ENCODE peak calls at places on chromosomes 5 and 9, in four cellular contexts. O is neural progenitor cell, C is lower lobe of right lung, A is MM.1S. Q is an unnamed sample.

GRCh38 chr5:78269088-78269703 is 25.3 kb downstream of the AP3B1 start:
- DNase-seq in O (no peak), C (no peak), A (peak), Q (no peak)

GRCh38 chr5:89265511-89266169 is 382.7 kb upstream of the MEF2C start:
- DNase-seq in O (no peak), C (no peak), A (no peak), Q (no peak)

GRCh38 chr9:137725598-137725997 is 106.8 kb downstream of the EHMT1 start:
- DNase-seq in O (no peak), C (no peak), A (no peak), Q (no peak)

GRCh38 chr9:91783411-91783810 is 166.6 kb downstream of the ROR2 start:
- DNase-seq in O (no peak), C (no peak), A (no peak), Q (no peak)

GRCh38 chr9:107711528-107711927 is 222.0 kb upstream of the KLF4 start:
- DNase-seq in O (no peak), C (no peak), A (no peak), Q (no peak)

GRCh38 chr5:81265101-81265500 is 32.0 kb downstream of the CKMT2 start:
- DNase-seq in O (no peak), C (no peak), A (no peak), Q (no peak)

GRCh38 chr5:73673161-73673591 is 47.2 kb downstream of the ARHGEF28 start:
- DNase-seq in O (no peak), C (no peak), A (no peak), Q (no peak)

GRCh38 chr5:73218552-73219171 is 45.7 kb downstream of the TMEM174 start:
- DNase-seq in O (peak), C (no peak), A (no peak), Q (no peak)

GRCh38 chr5:122458278-122458872 is 146.3 kb downstream of the SNCAIP start:
- DNase-seq in O (peak), C (no peak), A (peak), Q (no peak)

GRCh38 chr9:85045271-85045670 is 375.7 kb downstream of the NTRK2 start:
- DNase-seq in O (no peak), C (no peak), A (no peak), Q (no peak)

GRCh38 chr9:22446950-22447606 is 454 bp downstream of the DMRTA1 start:
- DNase-seq in O (peak), C (peak), A (peak), Q (peak)

GRCh38 chr9:112086627-112087026 is 88.5 kb downstream of the SUSD1 start:
- DNase-seq in O (peak), C (no peak), A (no peak), Q (no peak)

GRCh38 chr5:79844571-79844970 is 146.5 kb downstream of the MTX3 start:
- DNase-seq in O (no peak), C (no peak), A (no peak), Q (no peak)

GRCh38 chr9:111969061-111969460 is 72.4 kb downstream of the UGCG start:
- DNase-seq in O (no peak), C (no peak), A (no peak), Q (no peak)

GRCh38 chr5:149127394-149127955 is 13.8 kb upstream of the ABLIM3 start:
- DNase-seq in O (no peak), C (no peak), A (no peak), Q (no peak)

GRCh38 chr5:113224605-113225065 is 210.2 kb downstream of the TSSK1B start:
- DNase-seq in O (no peak), C (no peak), A (no peak), Q (no peak)

GRCh38 chr9:123326662-123327093 is 29.3 kb upstream of the CRB2 start:
- DNase-seq in O (no peak), C (peak), A (peak), Q (no peak)

GRCh38 chr9:22111176-22111870 is 102.2 kb upstream of the CDKN2B start:
- DNase-seq in O (no peak), C (no peak), A (no peak), Q (no peak)

GRCh38 chr9:15101046-15101445 is 190.8 kb upstream of the FREM1 start:
- DNase-seq in O (no peak), C (no peak), A (no peak), Q (no peak)

GRCh38 chr5:93622240-93622885 is 39.3 kb downstream of the NR2F1 start:
- DNase-seq in O (peak), C (no peak), A (no peak), Q (no peak)

GRCh38 chr9:14173730-14174129 is 140.2 kb downstream of the NFIB start:
- DNase-seq in O (no peak), C (no peak), A (no peak), Q (no peak)

GRCh38 chr5:72988769-72989168 is 32.9 kb downstream of the FCHO2 start:
- DNase-seq in O (no peak), C (no peak), A (no peak), Q (no peak)

GRCh38 chr9:137300607-137301085 is 1.4 kb downstream of the NRARP start:
- DNase-seq in O (peak), C (no peak), A (no peak), Q (peak)

GRCh38 chr9:3497406-3497805 is 28.4 kb downstream of the RFX3 start:
- DNase-seq in O (no peak), C (no peak), A (no peak), Q (no peak)

GRCh38 chr5:53983568-53984465 is 326.6 kb downstream of the ARL15 start:
- DNase-seq in O (no peak), C (no peak), A (no peak), Q (no peak)

GRCh38 chr5:34057569-34057968 is 14.6 kb upstream of the C1QTNF3 start:
- DNase-seq in O (no peak), C (no peak), A (no peak), Q (no peak)

GRCh38 chr5:34062419-34062818 is 19.4 kb upstream of the C1QTNF3 start:
- DNase-seq in O (no peak), C (no peak), A (no peak), Q (no peak)

GRCh38 chr5:34061993-34062392 is 19.0 kb upstream of the C1QTNF3 start:
- DNase-seq in O (no peak), C (no peak), A (no peak), Q (no peak)

GRCh38 chr5:34058532-34058931 is 15.5 kb upstream of the C1QTNF3 start:
- DNase-seq in O (no peak), C (no peak), A (no peak), Q (no peak)

GRCh38 chr5:34059997-34060396 is 17.0 kb upstream of the C1QTNF3 start:
- DNase-seq in O (no peak), C (no peak), A (no peak), Q (no peak)
- TF ChIP-seq CTCF in O (no peak), C (no peak), A (no peak), Q (no peak)

DNA sequence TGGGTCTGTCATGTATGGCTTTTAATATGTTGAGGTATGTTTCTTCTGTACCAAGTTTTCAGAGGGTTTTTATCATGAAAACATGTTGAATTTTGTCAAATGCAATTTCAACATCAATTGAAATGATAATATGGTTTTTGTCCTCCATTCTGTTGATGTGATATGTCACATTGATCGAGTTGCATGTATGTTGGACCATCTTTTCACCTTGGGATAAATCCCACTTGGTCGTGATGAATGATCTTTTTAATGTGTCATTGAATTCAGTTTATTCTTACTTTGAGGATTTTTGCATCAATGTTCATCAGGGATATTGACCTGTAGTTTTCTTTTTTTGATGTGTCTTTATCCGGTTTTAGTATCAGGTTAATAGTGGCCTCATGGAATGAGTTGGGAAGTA is 288.5 kb downstream of the PJA2 start:
- DNase-seq in O (no peak), C (no peak), A (no peak), Q (no peak)
- H3K4me3 ChIP-seq in O (no peak), C (no peak), A (no peak), Q (no peak)

GRCh38 chr9:95097279-95097678 is 220.2 kb downstream of the FANCC start:
- DNase-seq in O (no peak), C (no peak), A (no peak), Q (peak)

GRCh38 chr9:95098391-95098921 is 219.1 kb downstream of the FANCC start:
- DNase-seq in O (no peak), C (peak), A (no peak), Q (peak)

GRCh38 chr9:95096807-95097206 is 220.7 kb downstream of the FANCC start:
- DNase-seq in O (no peak), C (peak), A (no peak), Q (no peak)

GRCh38 chr9:95095619-95096355 is 221.7 kb downstream of the FANCC start:
- DNase-seq in O (no peak), C (no peak), A (no peak), Q (no peak)

GRCh38 chr9:95096381-95096780 is 221.1 kb downstream of the FANCC start:
- DNase-seq in O (no peak), C (peak), A (no peak), Q (no peak)
- TF ChIP-seq CTCF in O (no peak), C (no peak), A (no peak), Q (no peak)

DNA sequence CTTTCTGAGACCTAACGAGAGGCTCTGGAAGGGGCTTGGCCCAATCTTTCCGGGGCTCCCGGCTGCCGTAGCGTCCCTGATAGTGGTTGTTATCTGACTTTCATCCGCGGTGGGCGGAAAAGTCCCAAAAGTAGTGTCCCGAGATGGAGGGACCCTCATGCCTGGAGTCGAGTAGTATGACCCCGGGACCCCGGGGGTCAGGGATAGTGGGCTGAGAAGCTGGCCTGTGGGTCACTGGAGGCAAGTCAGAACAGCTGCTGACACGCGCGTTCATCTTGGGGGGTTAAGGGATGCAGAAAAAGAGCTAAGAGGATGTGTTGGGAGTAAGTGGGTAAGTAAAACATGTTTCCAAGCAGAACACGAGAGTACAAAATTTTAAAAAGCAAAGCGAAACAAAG is 123.4 kb downstream of the TMEM161B start:
- DNase-seq in O (peak), C (peak), A (no peak), Q (no peak)
- H3K4me3 ChIP-seq in O (peak), C (peak), A (no peak), Q (no peak)

GRCh38 chr5:156218364-156219158 is 108.4 kb upstream of the SGCD start:
- DNase-seq in O (no peak), C (no peak), A (no peak), Q (no peak)

GRCh38 chr5:156223547-156223946 is 103.4 kb upstream of the SGCD start:
- DNase-seq in O (no peak), C (no peak), A (no peak), Q (no peak)

DNA sequence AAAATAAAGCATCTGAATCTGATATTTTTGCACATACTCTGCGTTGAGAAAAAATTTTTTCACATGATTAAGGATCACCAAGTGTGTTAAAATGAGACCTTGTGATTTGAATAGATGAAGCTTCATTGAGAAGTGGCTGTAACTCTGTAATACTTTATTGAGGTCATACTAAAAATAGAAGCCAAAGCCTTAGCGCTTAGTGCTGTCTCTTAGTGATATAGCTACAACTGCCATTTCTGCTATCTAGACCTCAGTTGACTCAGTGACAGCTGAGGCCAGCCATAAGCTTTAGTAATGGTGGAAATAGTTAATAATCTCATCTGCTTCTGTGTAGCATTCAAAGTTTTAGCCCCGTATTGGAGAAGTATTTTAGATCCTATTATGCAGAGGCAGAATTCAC is 107.5 kb upstream of the SGCD start:
- DNase-seq in O (no peak), C (no peak), A (no peak), Q (no peak)
- TF ChIP-seq CTCF in O (no peak), C (no peak), A (no peak), Q (no peak)

GRCh38 chr5:160434022-160434531 is 12.4 kb downstream of the PTTG1 start:
- DNase-seq in O (peak), C (peak), A (no peak), Q (peak)
- H3K4me3 ChIP-seq in O (no peak), C (no peak), A (no peak), Q (no peak)

GRCh38 chr5:173320259-173320658 is 8.0 kb downstream of the STC2 start:
- DNase-seq in O (no peak), C (no peak), A (no peak), Q (no peak)
- TF ChIP-seq CTCF in O (peak), C (no peak), A (no peak), Q (no peak)

GRCh38 chr9:98500337-98500919 is 208.3 kb downstream of the GABBR2 start:
- DNase-seq in O (no peak), C (no peak), A (no peak), Q (no peak)

GRCh38 chr9:98503867-98504800 is 204.6 kb downstream of the GABBR2 start:
- DNase-seq in O (no peak), C (no peak), A (no peak), Q (no peak)

GRCh38 chr9:98501776-98502175 is 207.0 kb downstream of the GABBR2 start:
- DNase-seq in O (no peak), C (no peak), A (no peak), Q (no peak)

GRCh38 chr9:98502976-98503325 is 205.8 kb downstream of the GABBR2 start:
- DNase-seq in O (no peak), C (peak), A (no peak), Q (no peak)

DNA sequence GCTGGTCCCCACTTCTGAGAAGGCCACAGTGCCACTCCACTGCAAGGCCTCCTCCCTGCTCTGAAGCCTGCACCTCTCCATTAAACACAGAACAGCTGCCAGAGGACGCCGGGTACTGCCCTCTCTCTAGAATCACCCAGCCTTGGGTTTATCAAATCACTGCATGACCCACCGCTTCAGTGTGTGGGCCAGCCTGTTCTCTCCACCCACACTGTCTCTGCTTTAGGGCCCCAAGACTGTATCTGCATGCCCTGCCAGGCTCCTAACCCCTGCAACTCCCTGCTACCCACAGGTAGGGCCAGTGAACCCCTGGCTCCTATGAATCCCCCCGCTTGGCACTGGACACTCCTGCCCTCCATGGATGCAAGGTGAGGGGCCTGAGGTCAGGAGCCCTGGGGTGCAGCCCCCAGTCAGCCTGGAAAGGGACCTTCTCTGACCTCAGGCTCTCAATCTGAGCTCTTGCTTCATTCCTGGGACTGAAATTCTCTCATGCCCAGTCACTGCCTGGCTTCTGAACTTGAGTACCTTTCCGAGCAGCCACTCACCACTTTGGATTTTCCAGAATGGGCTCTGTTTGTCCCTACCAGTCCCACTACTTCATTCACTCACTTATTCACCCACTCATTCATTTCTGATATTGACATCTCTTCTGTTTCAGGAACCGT is 206.3 kb downstream of the GABBR2 start:
- DNase-seq in O (no peak), C (no peak), A (no peak), Q (no peak)
- H3K4me3 ChIP-seq in O (no peak), C (no peak), A (no peak), Q (no peak)

GRCh38 chr9:114416290-114416689 is 28.5 kb upstream of the AKNA start:
- DNase-seq in O (no peak), C (peak), A (no peak), Q (no peak)

GRCh38 chr9:114417511-114417910 is 29.7 kb upstream of the AKNA start:
- DNase-seq in O (no peak), C (no peak), A (no peak), Q (no peak)

GRCh38 chr9:114419796-114420195 is 32.0 kb upstream of the AKNA start:
- DNase-seq in O (no peak), C (no peak), A (no peak), Q (no peak)

GRCh38 chr9:114421147-114421546 is 33.4 kb upstream of the AKNA start:
- DNase-seq in O (no peak), C (no peak), A (no peak), Q (no peak)

GRCh38 chr9:114418053-114418452 is 30.3 kb upstream of the AKNA start:
- DNase-seq in O (no peak), C (peak), A (no peak), Q (no peak)
- TF ChIP-seq CTCF in O (no peak), C (no peak), A (no peak), Q (no peak)